ENCODE peak calls at places on chromosomes 7 and 10, in seven cellular contexts. B, O, N, V, S, Q and Y are unnamed samples.

GRCh38 chr10:78650122-78650521 is 418.6 kb upstream of the ZMIZ1 start:
- DNase-seq in B (peak), O (no peak), N (no peak), V (no peak), S (no peak), Q (peak), Y (no peak)

GRCh38 chr7:120993011-120993574 is 4.6 kb downstream of the CPED1 start:
- DNase-seq in B (no peak), O (no peak), N (no peak), V (no peak), S (no peak), Q (no peak), Y (peak)

GRCh38 chr10:101903827-101904520 is 60.4 kb upstream of the KCNIP2 start:
- DNase-seq in B (no peak), O (no peak), N (no peak), V (no peak), S (no peak), Q (no peak), Y (no peak)

GRCh38 chr10:114045071-114045737 is 1.5 kb downstream of the ADRB1 start:
- DNase-seq in B (peak), O (no peak), N (peak), V (no peak), S (no peak), Q (peak), Y (no peak)

GRCh38 chr7:29408841-29409243 is 154.8 kb upstream of the PRR15 start:
- DNase-seq in B (peak), O (peak), N (peak), V (peak), S (no peak), Q (peak), Y (peak)

GRCh38 chr10:59090804-59091203 is 85.6 kb upstream of the PHYHIPL start:
- DNase-seq in B (no peak), O (no peak), N (no peak), V (no peak), S (no peak), Q (no peak), Y (no peak)

GRCh38 chr10:123967626-123968243 is 76.1 kb upstream of the CPXM2 start:
- DNase-seq in B (peak), O (peak), N (peak), V (no peak), S (peak), Q (peak), Y (peak)

GRCh38 chr7:47651355-47652317 is 69.7 kb upstream of the TNS3 start:
- DNase-seq in B (peak), O (peak), N (no peak), V (no peak), S (no peak), Q (peak), Y (peak)

GRCh38 chr7:5557920-5558401 is 134.3 kb upstream of the TNRC18 start:
- DNase-seq in B (peak), O (no peak), N (no peak), V (no peak), S (no peak), Q (peak), Y (peak)

GRCh38 chr7:117979954-117980497 is 106.8 kb upstream of the CTTNBP2 start:
- DNase-seq in B (no peak), O (no peak), N (no peak), V (no peak), S (no peak), Q (no peak), Y (no peak)

GRCh38 chr7:19113855-19114590 is 3.4 kb downstream of the TWIST1 start:
- DNase-seq in B (no peak), O (no peak), N (no peak), V (no peak), S (no peak), Q (no peak), Y (no peak)

GRCh38 chr7:128829391-128830166 is 627 bp upstream of the FLNC start:
- DNase-seq in B (peak), O (no peak), N (peak), V (no peak), S (no peak), Q (no peak), Y (no peak)

GRCh38 chr7:92205987-92206386 is 27.0 kb upstream of the LRRD1 start:
- DNase-seq in B (no peak), O (no peak), N (peak), V (no peak), S (no peak), Q (no peak), Y (no peak)

GRCh38 chr7:73896454-73896853 is 35.5 kb downstream of the TMEM270 start:
- DNase-seq in B (no peak), O (no peak), N (no peak), V (no peak), S (no peak), Q (no peak), Y (no peak)

GRCh38 chr10:42809670-42810069 is 27.1 kb downstream of the BMS1 start:
- DNase-seq in B (no peak), O (no peak), N (no peak), V (no peak), S (no peak), Q (no peak), Y (no peak)

GRCh38 chr7:71752171-71752935 is 620.4 kb downstream of the GALNT17 start:
- DNase-seq in B (peak), O (peak), N (peak), V (no peak), S (peak), Q (peak), Y (no peak)